ENCODE peak calls at places on chromosome 21, in four cellular contexts. One of them, this sample, is unnamed.

GRCh38 chr21:23743821-23744220 is 1863.5 kb downstream of the MRPL39 start:
- DNase-seq in fibroblast of lung: no peak
- DNase-seq in AG09309: no peak
- DNase-seq in heart right ventricle: no peak
- DNase-seq in this sample: no peak

GRCh38 chr21:45405819-45406762 is 1.1 kb downstream of the COL18A1 start:
- DNase-seq in fibroblast of lung: peak
- DNase-seq in AG09309: no peak
- DNase-seq in heart right ventricle: no peak
- DNase-seq in this sample: no peak

GRCh38 chr21:46081022-46081861 is 16.7 kb upstream of the COL6A2 start:
- DNase-seq in fibroblast of lung: no peak
- DNase-seq in AG09309: no peak
- DNase-seq in heart right ventricle: no peak
- DNase-seq in this sample: no peak

GRCh38 chr21:14114251-14114650 is 96.5 kb downstream of the LIPI start:
- DNase-seq in fibroblast of lung: no peak
- DNase-seq in AG09309: no peak
- DNase-seq in heart right ventricle: no peak
- DNase-seq in this sample: no peak

GRCh38 chr21:25507522-25507921 is 99.8 kb downstream of the MRPL39 start:
- DNase-seq in fibroblast of lung: no peak
- DNase-seq in AG09309: no peak
- DNase-seq in heart right ventricle: no peak
- DNase-seq in this sample: no peak

GRCh38 chr21:21000576-21001175 is 2.5 kb downstream of the NCAM2 start:
- DNase-seq in fibroblast of lung: no peak
- DNase-seq in AG09309: no peak
- DNase-seq in heart right ventricle: no peak
- DNase-seq in this sample: no peak

GRCh38 chr21:32779983-32780382 is 8.4 kb upstream of the PAXBP1 start:
- DNase-seq in fibroblast of lung: no peak
- DNase-seq in AG09309: no peak
- DNase-seq in heart right ventricle: no peak
- DNase-seq in this sample: no peak

GRCh38 chr21:46264690-46265144 is 20.7 kb downstream of the MCM3AP start:
- DNase-seq in fibroblast of lung: no peak
- DNase-seq in AG09309: no peak
- DNase-seq in heart right ventricle: no peak
- DNase-seq in this sample: no peak

GRCh38 chr21:45836268-45836655 is 145.3 kb upstream of the COL6A1 start:
- DNase-seq in fibroblast of lung: peak
- DNase-seq in AG09309: no peak
- DNase-seq in heart right ventricle: no peak
- DNase-seq in this sample: no peak

GRCh38 chr21:16563795-16564194 is 834.0 kb downstream of the USP25 start:
- DNase-seq in fibroblast of lung: peak
- DNase-seq in AG09309: no peak
- DNase-seq in heart right ventricle: no peak
- DNase-seq in this sample: peak

GRCh38 chr21:37855568-37856391 is 60.5 kb downstream of the KCNJ6 start:
- DNase-seq in fibroblast of lung: peak
- DNase-seq in AG09309: no peak
- DNase-seq in heart right ventricle: no peak
- DNase-seq in this sample: peak

GRCh38 chr21:46063734-46064680 is 33.9 kb upstream of the COL6A2 start:
- DNase-seq in fibroblast of lung: no peak
- DNase-seq in AG09309: no peak
- DNase-seq in heart right ventricle: no peak
- DNase-seq in this sample: no peak

GRCh38 chr21:43775795-43776430 is at the start of gene CSTB:
- DNase-seq in fibroblast of lung: peak
- DNase-seq in AG09309: no peak
- DNase-seq in heart right ventricle: peak
- DNase-seq in this sample: peak

GRCh38 chr21:39208624-39209333 is 25.5 kb upstream of the PSMG1 start:
- DNase-seq in fibroblast of lung: no peak
- DNase-seq in AG09309: no peak
- DNase-seq in heart right ventricle: no peak
- DNase-seq in this sample: no peak

GRCh38 chr21:44762221-44763049 is 39.2 kb downstream of the UBE2G2 start:
- DNase-seq in fibroblast of lung: no peak
- DNase-seq in AG09309: no peak
- DNase-seq in heart right ventricle: no peak
- DNase-seq in this sample: no peak

GRCh38 chr21:37627074-37627473 is 260.5 kb downstream of the DYRK1A start:
- DNase-seq in fibroblast of lung: no peak
- DNase-seq in AG09309: no peak
- DNase-seq in heart right ventricle: no peak
- DNase-seq in this sample: no peak

GRCh38 chr21:46295996-46296752 is 10.0 kb downstream of the YBEY start:
- DNase-seq in fibroblast of lung: peak
- DNase-seq in AG09309: peak
- DNase-seq in heart right ventricle: peak
- DNase-seq in this sample: peak

GRCh38 chr21:41582298-41582840 is 74.4 kb upstream of the TMPRSS2 start:
- DNase-seq in fibroblast of lung: no peak
- DNase-seq in AG09309: no peak
- DNase-seq in heart right ventricle: no peak
- DNase-seq in this sample: no peak

GRCh38 chr21:40652436-40652835 is 194.5 kb downstream of the DSCAM start:
- DNase-seq in fibroblast of lung: no peak
- DNase-seq in AG09309: no peak
- DNase-seq in heart right ventricle: no peak
- DNase-seq in this sample: no peak

GRCh38 chr21:45016491-45017375 is 57.6 kb upstream of the ADARB1 start:
- DNase-seq in fibroblast of lung: no peak
- DNase-seq in AG09309: no peak
- DNase-seq in heart right ventricle: no peak
- DNase-seq in this sample: no peak

GRCh38 chr21:26945916-26946315 is 21.0 kb downstream of the ADAMTS5 start:
- DNase-seq in fibroblast of lung: peak
- DNase-seq in AG09309: no peak
- DNase-seq in heart right ventricle: peak
- DNase-seq in this sample: no peak

GRCh38 chr21:24436236-24436635 is 1171.0 kb downstream of the MRPL39 start:
- DNase-seq in fibroblast of lung: no peak
- DNase-seq in AG09309: no peak
- DNase-seq in heart right ventricle: no peak
- DNase-seq in this sample: no peak

GRCh38 chr21:21029159-21029558 is 30.9 kb downstream of the NCAM2 start:
- DNase-seq in fibroblast of lung: peak
- DNase-seq in AG09309: no peak
- DNase-seq in heart right ventricle: no peak
- DNase-seq in this sample: no peak

GRCh38 chr21:46081862-46082637 is 15.9 kb upstream of the COL6A2 start:
- DNase-seq in fibroblast of lung: no peak
- DNase-seq in AG09309: no peak
- DNase-seq in heart right ventricle: no peak
- DNase-seq in this sample: no peak

GRCh38 chr21:40466893-40467483 is 380.0 kb downstream of the DSCAM start:
- DNase-seq in fibroblast of lung: peak
- DNase-seq in AG09309: no peak
- DNase-seq in heart right ventricle: peak
- DNase-seq in this sample: peak

GRCh38 chr21:25986928-25987327 is 183.6 kb downstream of the APP start:
- DNase-seq in fibroblast of lung: no peak
- DNase-seq in AG09309: no peak
- DNase-seq in heart right ventricle: no peak
- DNase-seq in this sample: no peak

GRCh38 chr21:46559291-46559983 is 45.4 kb downstream of the S100B start:
- DNase-seq in fibroblast of lung: no peak
- DNase-seq in AG09309: no peak
- DNase-seq in heart right ventricle: no peak
- DNase-seq in this sample: no peak

DNA sequence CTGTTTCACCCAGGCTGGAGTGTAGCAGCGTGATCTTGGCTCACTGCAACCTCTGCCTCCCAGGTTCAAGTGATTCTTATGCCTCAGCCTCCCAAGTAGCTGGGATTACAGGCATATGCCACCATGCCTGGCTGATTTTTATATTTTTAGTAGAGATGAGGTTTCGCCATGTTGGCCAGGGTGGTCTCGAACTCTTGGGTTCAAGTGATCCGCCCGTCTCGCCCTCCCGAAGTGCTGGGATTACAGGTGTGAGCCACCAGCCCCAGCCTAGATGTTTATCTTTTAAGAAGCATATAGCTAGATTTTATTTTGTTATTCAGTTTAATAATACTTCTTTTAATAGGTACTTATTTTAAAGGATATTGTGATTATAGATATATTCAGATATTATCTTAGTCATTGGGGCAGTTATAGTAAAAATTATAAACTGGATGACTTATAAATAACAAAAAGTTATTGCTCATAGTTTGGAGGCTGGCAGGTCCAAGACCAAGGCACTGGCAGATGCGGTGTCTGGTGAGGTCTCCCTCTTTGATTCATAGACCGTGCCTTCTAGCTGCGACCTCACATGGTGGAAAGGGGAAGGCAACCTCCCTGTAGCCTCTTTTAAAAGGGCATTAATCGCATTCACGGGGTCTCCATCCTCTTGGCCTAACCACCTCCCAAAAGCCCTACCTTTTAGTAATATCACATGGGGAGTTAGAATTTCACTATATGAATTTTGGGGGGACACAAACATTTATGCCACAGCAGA is 3.1 kb upstream of the KCNE2 start:
- DNase-seq in fibroblast of lung: no peak
- DNase-seq in AG09309: no peak
- DNase-seq in heart right ventricle: no peak
- DNase-seq in this sample: no peak
- TF ChIP-seq CTCF in fibroblast of lung: no peak
- TF ChIP-seq CTCF in AG09309: no peak
- TF ChIP-seq CTCF in heart right ventricle: no peak
- TF ChIP-seq CTCF in this sample: no peak

DNA sequence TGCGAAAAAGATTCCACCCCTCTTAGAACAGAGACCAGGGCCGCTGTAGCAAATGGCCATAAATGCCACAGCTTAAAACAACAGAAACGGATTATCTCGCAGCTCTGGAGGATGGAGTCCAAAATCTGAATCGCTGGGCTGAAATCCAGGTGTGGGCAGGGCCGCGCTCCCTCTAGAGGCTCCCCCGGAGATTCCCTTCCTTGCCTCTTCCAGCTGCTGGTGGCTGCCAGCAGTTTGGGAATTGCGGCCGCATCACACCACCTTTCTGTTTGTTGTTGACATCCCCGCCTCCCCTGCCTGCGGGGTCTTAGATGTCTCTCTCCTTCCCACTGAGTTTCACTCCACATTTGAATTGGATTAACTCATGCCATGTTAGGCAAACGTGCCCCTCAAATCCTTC is 15.6 kb downstream of the PDE9A start:
- DNase-seq in fibroblast of lung: no peak
- DNase-seq in AG09309: no peak
- DNase-seq in heart right ventricle: no peak
- DNase-seq in this sample: no peak
- TF ChIP-seq CTCF in fibroblast of lung: no peak
- TF ChIP-seq CTCF in AG09309: no peak
- TF ChIP-seq CTCF in heart right ventricle: no peak
- TF ChIP-seq CTCF in this sample: no peak

GRCh38 chr21:28018741-28019669 is 973.7 kb downstream of the LTN1 start:
- DNase-seq in fibroblast of lung: no peak
- DNase-seq in AG09309: no peak
- DNase-seq in heart right ventricle: no peak
- DNase-seq in this sample: peak
- TF ChIP-seq CTCF in fibroblast of lung: no peak
- TF ChIP-seq CTCF in AG09309: no peak
- TF ChIP-seq CTCF in heart right ventricle: no peak
- TF ChIP-seq CTCF in this sample: peak

GRCh38 chr21:34986561-34987533 is 62.3 kb downstream of the RUNX1 start:
- DNase-seq in fibroblast of lung: peak
- DNase-seq in AG09309: peak
- DNase-seq in heart right ventricle: no peak
- DNase-seq in this sample: peak
- TF ChIP-seq CTCF in fibroblast of lung: no peak
- TF ChIP-seq CTCF in AG09309: peak
- TF ChIP-seq CTCF in heart right ventricle: no peak
- TF ChIP-seq CTCF in this sample: peak

DNA sequence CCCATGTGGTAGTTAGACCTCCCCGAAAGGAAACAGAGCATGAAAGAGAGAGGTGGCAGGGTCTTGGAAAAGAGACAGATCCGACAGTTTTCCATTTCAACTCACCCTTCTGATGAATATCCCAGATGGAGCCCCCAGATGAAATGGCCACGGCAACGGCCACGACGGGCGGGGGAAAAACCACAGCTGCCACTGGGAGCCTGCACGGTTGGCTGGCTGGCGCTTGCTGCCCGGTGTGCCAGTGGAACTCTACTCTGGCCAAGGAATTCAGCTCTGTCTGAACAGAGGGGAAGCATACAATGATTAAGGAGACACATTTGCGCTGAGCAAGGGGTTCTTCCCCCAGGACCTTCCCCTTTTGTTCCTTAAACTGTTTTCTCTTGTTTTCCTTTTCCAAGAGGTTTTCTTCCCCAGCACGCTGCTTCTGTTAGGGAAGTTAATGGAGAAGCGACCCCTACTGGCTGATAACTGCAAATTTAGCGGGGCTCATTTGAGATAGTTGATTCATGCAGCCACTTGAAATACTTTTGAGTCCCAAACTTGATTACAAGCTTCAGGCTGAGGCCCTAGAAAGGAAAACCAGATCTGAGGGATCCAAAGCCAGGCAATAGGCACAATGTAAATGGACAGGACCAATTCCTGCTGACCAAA is 1122.5 kb downstream of the NCAM2 start:
- DNase-seq in fibroblast of lung: no peak
- DNase-seq in AG09309: no peak
- DNase-seq in heart right ventricle: no peak
- DNase-seq in this sample: no peak
- TF ChIP-seq CTCF in fibroblast of lung: no peak
- TF ChIP-seq CTCF in AG09309: peak
- TF ChIP-seq CTCF in heart right ventricle: no peak
- TF ChIP-seq CTCF in this sample: peak

This sample was measured in HFFc6.